ENCODE peak calls at places on chromosome 7, in seven cellular contexts. One of them, this sample, is unnamed.

GRCh38 chr7:82286096-82286841 is 157.3 kb downstream of the CACNA2D1 start:
- DNase-seq in left ventricle myocardium inferior: no peak
- DNase-seq in fibroblast of lung: no peak
- DNase-seq in tibial nerve: no peak
- DNase-seq in PC-3: no peak
- DNase-seq in Panc1: no peak
- DNase-seq in GM23248: no peak
- DNase-seq in this sample: no peak

GRCh38 chr7:149214020-149214720 is 18.8 kb downstream of the ZNF282 start:
- DNase-seq in PC-3: no peak
- DNase-seq in left ventricle myocardium inferior: no peak
- DNase-seq in fibroblast of lung: no peak
- DNase-seq in GM23248: no peak
- DNase-seq in tibial nerve: no peak
- DNase-seq in Panc1: no peak
- DNase-seq in this sample: no peak

GRCh38 chr7:99010281-99010680 is 131.9 kb downstream of the TRRAP start:
- DNase-seq in PC-3: no peak
- DNase-seq in fibroblast of lung: peak
- DNase-seq in GM23248: no peak
- DNase-seq in left ventricle myocardium inferior: no peak
- DNase-seq in Panc1: no peak
- DNase-seq in tibial nerve: no peak
- DNase-seq in this sample: no peak

GRCh38 chr7:93015193-93016084 is 102.3 kb downstream of the SAMD9 start:
- DNase-seq in tibial nerve: no peak
- DNase-seq in Panc1: no peak
- DNase-seq in left ventricle myocardium inferior: no peak
- DNase-seq in PC-3: peak
- DNase-seq in GM23248: peak
- DNase-seq in fibroblast of lung: peak
- DNase-seq in this sample: no peak

GRCh38 chr7:128867842-128868623 is 5.4 kb downstream of the ATP6V1F start:
- DNase-seq in GM23248: no peak
- DNase-seq in left ventricle myocardium inferior: no peak
- DNase-seq in fibroblast of lung: no peak
- DNase-seq in PC-3: no peak
- DNase-seq in Panc1: no peak
- DNase-seq in tibial nerve: no peak
- DNase-seq in this sample: no peak

GRCh38 chr7:139086454-139086853 is 23.1 kb downstream of the ZC3HAV1 start:
- DNase-seq in tibial nerve: no peak
- DNase-seq in Panc1: no peak
- DNase-seq in fibroblast of lung: no peak
- DNase-seq in GM23248: no peak
- DNase-seq in PC-3: no peak
- DNase-seq in left ventricle myocardium inferior: no peak
- DNase-seq in this sample: no peak

GRCh38 chr7:94509879-94510581 is 421 bp downstream of the CASD1 start:
- DNase-seq in GM23248: peak
- DNase-seq in tibial nerve: peak
- DNase-seq in Panc1: no peak
- DNase-seq in fibroblast of lung: peak
- DNase-seq in PC-3: peak
- DNase-seq in left ventricle myocardium inferior: peak
- DNase-seq in this sample: peak

GRCh38 chr7:104106106-104106505 is 101.7 kb downstream of the ORC5 start:
- DNase-seq in GM23248: peak
- DNase-seq in PC-3: peak
- DNase-seq in fibroblast of lung: peak
- DNase-seq in tibial nerve: no peak
- DNase-seq in left ventricle myocardium inferior: no peak
- DNase-seq in Panc1: no peak
- DNase-seq in this sample: no peak

GRCh38 chr7:46461334-46461777 is 540.3 kb upstream of the IGFBP3 start:
- DNase-seq in GM23248: no peak
- DNase-seq in left ventricle myocardium inferior: no peak
- DNase-seq in PC-3: no peak
- DNase-seq in tibial nerve: no peak
- DNase-seq in fibroblast of lung: peak
- DNase-seq in Panc1: no peak
- DNase-seq in this sample: no peak

GRCh38 chr7:45391618-45392451 is 182.3 kb upstream of the ADCY1 start:
- DNase-seq in GM23248: no peak
- DNase-seq in left ventricle myocardium inferior: no peak
- DNase-seq in Panc1: no peak
- DNase-seq in tibial nerve: no peak
- DNase-seq in fibroblast of lung: no peak
- DNase-seq in PC-3: no peak
- DNase-seq in this sample: no peak

GRCh38 chr7:77563275-77563674 is 26.2 kb downstream of the PTPN12 start:
- DNase-seq in tibial nerve: no peak
- DNase-seq in Panc1: no peak
- DNase-seq in left ventricle myocardium inferior: no peak
- DNase-seq in fibroblast of lung: no peak
- DNase-seq in PC-3: no peak
- DNase-seq in GM23248: no peak
- DNase-seq in this sample: no peak

GRCh38 chr7:110010379-110010778 is 1080.5 kb upstream of the LRRN3 start:
- DNase-seq in PC-3: no peak
- DNase-seq in left ventricle myocardium inferior: no peak
- DNase-seq in fibroblast of lung: no peak
- DNase-seq in GM23248: no peak
- DNase-seq in Panc1: no peak
- DNase-seq in tibial nerve: no peak
- DNase-seq in this sample: no peak

GRCh38 chr7:155371884-155372781 is 74.5 kb downstream of the INSIG1 start:
- DNase-seq in Panc1: no peak
- DNase-seq in PC-3: no peak
- DNase-seq in tibial nerve: no peak
- DNase-seq in GM23248: peak
- DNase-seq in left ventricle myocardium inferior: no peak
- DNase-seq in fibroblast of lung: no peak
- DNase-seq in this sample: no peak

GRCh38 chr7:9407816-9408215 is 974.4 kb downstream of the NXPH1 start:
- DNase-seq in tibial nerve: no peak
- DNase-seq in GM23248: no peak
- DNase-seq in PC-3: peak
- DNase-seq in Panc1: no peak
- DNase-seq in left ventricle myocardium inferior: no peak
- DNase-seq in fibroblast of lung: peak
- DNase-seq in this sample: no peak

GRCh38 chr7:41777894-41778596 is 75.2 kb upstream of the INHBA start:
- DNase-seq in PC-3: no peak
- DNase-seq in tibial nerve: no peak
- DNase-seq in GM23248: no peak
- DNase-seq in fibroblast of lung: peak
- DNase-seq in Panc1: no peak
- DNase-seq in left ventricle myocardium inferior: no peak
- DNase-seq in this sample: no peak

GRCh38 chr7:8365499-8366110 is 67.8 kb upstream of the NXPH1 start:
- DNase-seq in left ventricle myocardium inferior: no peak
- DNase-seq in fibroblast of lung: no peak
- DNase-seq in PC-3: peak
- DNase-seq in GM23248: peak
- DNase-seq in Panc1: peak
- DNase-seq in tibial nerve: no peak
- DNase-seq in this sample: peak

GRCh38 chr7:55056068-55056467 is 37.3 kb downstream of the EGFR start:
- DNase-seq in PC-3: no peak
- DNase-seq in tibial nerve: no peak
- DNase-seq in fibroblast of lung: no peak
- DNase-seq in Panc1: no peak
- DNase-seq in GM23248: no peak
- DNase-seq in left ventricle myocardium inferior: no peak
- DNase-seq in this sample: no peak

GRCh38 chr7:116280803-116281202 is 70.5 kb downstream of the TES start:
- DNase-seq in Panc1: no peak
- DNase-seq in fibroblast of lung: no peak
- DNase-seq in tibial nerve: no peak
- DNase-seq in left ventricle myocardium inferior: no peak
- DNase-seq in GM23248: no peak
- DNase-seq in PC-3: no peak
- DNase-seq in this sample: no peak

GRCh38 chr7:85167636-85168035 is 19.2 kb downstream of the SEMA3D start:
- DNase-seq in Panc1: no peak
- DNase-seq in left ventricle myocardium inferior: no peak
- DNase-seq in PC-3: no peak
- DNase-seq in tibial nerve: no peak
- DNase-seq in fibroblast of lung: no peak
- DNase-seq in GM23248: no peak
- DNase-seq in this sample: no peak

GRCh38 chr7:152602962-152603361 is 73.0 kb downstream of the XRCC2 start:
- DNase-seq in tibial nerve: no peak
- DNase-seq in PC-3: no peak
- DNase-seq in left ventricle myocardium inferior: no peak
- DNase-seq in Panc1: no peak
- DNase-seq in fibroblast of lung: peak
- DNase-seq in GM23248: no peak
- DNase-seq in this sample: no peak

GRCh38 chr7:75646551-75647102 is 92.1 kb downstream of the HIP1 start:
- DNase-seq in GM23248: no peak
- DNase-seq in left ventricle myocardium inferior: no peak
- DNase-seq in PC-3: no peak
- DNase-seq in Panc1: no peak
- DNase-seq in tibial nerve: no peak
- DNase-seq in fibroblast of lung: no peak
- DNase-seq in this sample: no peak

GRCh38 chr7:90262438-90262837 is 17.5 kb downstream of the CFAP69 start:
- DNase-seq in fibroblast of lung: peak
- DNase-seq in Panc1: peak
- DNase-seq in GM23248: peak
- DNase-seq in PC-3: peak
- DNase-seq in tibial nerve: no peak
- DNase-seq in left ventricle myocardium inferior: no peak
- DNase-seq in this sample: no peak

GRCh38 chr7:148738737-148739535 is 40.2 kb downstream of the CUL1 start:
- DNase-seq in PC-3: no peak
- DNase-seq in tibial nerve: no peak
- DNase-seq in Panc1: no peak
- DNase-seq in left ventricle myocardium inferior: no peak
- DNase-seq in GM23248: peak
- DNase-seq in fibroblast of lung: peak
- DNase-seq in this sample: no peak

GRCh38 chr7:28647076-28647421 is 234.7 kb downstream of the CREB5 start:
- DNase-seq in GM23248: no peak
- DNase-seq in fibroblast of lung: no peak
- DNase-seq in tibial nerve: no peak
- DNase-seq in left ventricle myocardium inferior: no peak
- DNase-seq in PC-3: no peak
- DNase-seq in Panc1: no peak
- DNase-seq in this sample: peak

GRCh38 chr7:157983442-157984137 is 604.0 kb downstream of the PTPRN2 start:
- DNase-seq in PC-3: no peak
- DNase-seq in tibial nerve: no peak
- DNase-seq in left ventricle myocardium inferior: no peak
- DNase-seq in fibroblast of lung: no peak
- DNase-seq in Panc1: no peak
- DNase-seq in GM23248: no peak
- DNase-seq in this sample: no peak
- H3K27ac ChIP-seq in PC-3: no peak
- H3K27ac ChIP-seq in tibial nerve: no peak
- H3K27ac ChIP-seq in left ventricle myocardium inferior: no peak
- H3K27ac ChIP-seq in fibroblast of lung: no peak
- H3K27ac ChIP-seq in Panc1: no peak
- H3K27ac ChIP-seq in GM23248: no peak
- H3K27ac ChIP-seq in this sample: no peak

DNA sequence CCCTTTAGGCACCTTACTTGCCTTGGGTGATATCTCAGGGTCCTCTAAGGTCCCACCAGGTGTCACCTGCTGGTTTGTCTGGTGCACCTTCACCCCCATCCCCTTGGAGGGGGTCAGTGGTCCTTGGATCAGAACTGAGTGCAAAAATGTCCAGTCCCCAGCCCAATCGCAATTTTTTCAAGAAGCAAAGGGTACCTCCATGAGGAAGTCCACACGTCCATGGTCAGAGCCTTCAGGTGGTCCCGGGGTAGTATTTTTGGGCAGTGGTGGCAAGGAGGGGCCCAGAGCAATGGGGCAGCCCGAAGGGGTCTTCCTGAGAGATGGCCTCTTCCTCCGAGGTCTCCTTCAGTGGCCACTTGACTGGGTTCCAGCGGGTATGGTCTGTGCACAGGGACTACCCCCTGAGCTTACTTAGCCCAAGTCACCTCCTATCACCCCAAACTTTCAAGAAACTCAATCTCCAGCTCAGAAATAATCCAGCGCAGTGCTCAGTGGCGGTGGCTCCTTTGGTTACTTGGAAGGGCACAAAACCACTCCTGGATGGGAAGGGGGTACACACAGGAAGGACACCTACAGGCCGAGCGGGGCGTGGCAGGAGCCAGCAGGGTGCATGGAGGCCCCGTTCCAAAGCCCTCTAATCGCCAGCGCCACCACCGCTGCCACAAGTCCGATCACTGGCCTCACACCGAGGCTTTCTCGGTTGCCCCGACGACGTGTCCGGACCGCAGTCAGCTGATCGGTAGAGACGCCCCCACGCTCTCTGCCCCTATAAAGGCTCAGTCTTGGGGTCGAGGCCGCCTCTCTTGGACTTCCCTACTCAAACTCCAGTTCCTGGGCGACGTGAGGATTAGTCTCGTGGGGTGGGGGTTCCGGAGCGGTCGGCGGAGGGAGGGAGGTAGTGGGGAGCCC is 4.5 kb downstream of the SAP25 start:
- DNase-seq in PC-3: no peak
- DNase-seq in fibroblast of lung: no peak
- DNase-seq in Panc1: no peak
- DNase-seq in tibial nerve: peak
- DNase-seq in GM23248: peak
- DNase-seq in left ventricle myocardium inferior: no peak
- DNase-seq in this sample: peak
- H3K27ac ChIP-seq in PC-3: no peak
- H3K27ac ChIP-seq in fibroblast of lung: no peak
- H3K27ac ChIP-seq in Panc1: no peak
- H3K27ac ChIP-seq in tibial nerve: peak
- H3K27ac ChIP-seq in GM23248: no peak
- H3K27ac ChIP-seq in left ventricle myocardium inferior: no peak
- H3K27ac ChIP-seq in this sample: no peak

GRCh38 chr7:22332481-22332880 is 24.5 kb downstream of the RAPGEF5 start:
- DNase-seq in left ventricle myocardium inferior: no peak
- DNase-seq in tibial nerve: no peak
- DNase-seq in fibroblast of lung: no peak
- DNase-seq in PC-3: peak
- DNase-seq in Panc1: no peak
- DNase-seq in GM23248: no peak
- DNase-seq in this sample: no peak
- H3K27ac ChIP-seq in left ventricle myocardium inferior: no peak
- H3K27ac ChIP-seq in tibial nerve: no peak
- H3K27ac ChIP-seq in fibroblast of lung: no peak
- H3K27ac ChIP-seq in PC-3: no peak
- H3K27ac ChIP-seq in Panc1: no peak
- H3K27ac ChIP-seq in GM23248: no peak
- H3K27ac ChIP-seq in this sample: no peak

DNA sequence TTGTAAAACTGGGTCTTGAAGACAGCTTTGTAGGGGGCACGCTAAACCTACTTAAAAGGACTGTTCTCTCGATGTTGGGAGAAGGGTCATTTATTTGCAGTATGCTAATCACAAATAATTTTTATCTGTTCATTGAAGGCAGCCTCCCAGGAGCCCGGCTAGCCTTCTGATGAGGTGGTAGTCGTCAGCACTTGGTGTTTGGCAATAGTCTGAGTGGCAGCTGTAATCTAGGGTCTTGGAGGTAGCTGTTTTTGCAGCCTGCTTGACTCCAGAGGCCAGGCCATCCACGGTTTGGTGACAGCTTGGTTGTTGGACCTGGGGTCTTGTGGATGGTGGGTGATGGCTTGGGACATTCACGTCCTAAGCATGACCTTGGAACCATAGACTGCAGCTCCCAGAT is 2.2 kb downstream of the GTF2IRD1 start:
- DNase-seq in tibial nerve: no peak
- DNase-seq in left ventricle myocardium inferior: no peak
- DNase-seq in PC-3: no peak
- DNase-seq in fibroblast of lung: peak
- DNase-seq in Panc1: no peak
- DNase-seq in GM23248: peak
- DNase-seq in this sample: no peak
- H3K27ac ChIP-seq in tibial nerve: peak
- H3K27ac ChIP-seq in left ventricle myocardium inferior: peak
- H3K27ac ChIP-seq in PC-3: no peak
- H3K27ac ChIP-seq in fibroblast of lung: no peak
- H3K27ac ChIP-seq in Panc1: peak
- H3K27ac ChIP-seq in GM23248: no peak
- H3K27ac ChIP-seq in this sample: peak